ENCODE peak calls at places on chromosomes 2 and 18, in six cellular contexts. G is psoas muscle, J is neural crest cell, A is WTC11, T is HL-60, L is endothelial cell. N is an unnamed sample.

GRCh38 chr18:49597556-49597955 is 35.7 kb downstream of the LIPG start:
- DNase-seq in L (no peak), G (no peak), A (no peak), J (no peak), T (no peak), N (no peak)

GRCh38 chr2:29187926-29188325 is 72.7 kb downstream of the CLIP4 start:
- DNase-seq in A (no peak), G (no peak), L (no peak), J (no peak), T (no peak), N (no peak)

GRCh38 chr2:78540255-78540654 is 485.2 kb upstream of the REG3G start:
- DNase-seq in J (no peak), T (no peak), G (no peak), A (no peak), L (no peak), N (no peak)

GRCh38 chr18:38801640-38802039 is 1236.0 kb upstream of the CELF4 start:
- DNase-seq in A (peak), L (no peak), G (no peak), J (no peak), T (no peak), N (no peak)

GRCh38 chr2:111250448-111251030 is 129.8 kb downstream of the BCL2L11 start:
- DNase-seq in L (no peak), G (no peak), J (no peak), T (no peak), A (no peak), N (no peak)

GRCh38 chr2:221853297-221853696 is 281.2 kb upstream of the EPHA4 start:
- DNase-seq in G (no peak), T (no peak), A (no peak), L (no peak), J (no peak), N (no peak)

GRCh38 chr2:130870161-130870485 is 33.4 kb downstream of the ARHGEF4 start:
- DNase-seq in L (no peak), J (no peak), G (no peak), T (no peak), A (no peak), N (no peak)

GRCh38 chr18:70956554-70956953 is 667.7 kb downstream of the SOCS6 start:
- DNase-seq in A (no peak), T (no peak), G (no peak), L (no peak), J (no peak), N (no peak)

GRCh38 chr2:28334527-28334891 is 58.1 kb upstream of the FOSL2 start:
- DNase-seq in A (no peak), J (no peak), L (no peak), G (no peak), T (no peak), N (no peak)

GRCh38 chr2:144382848-144383247 is 137.1 kb downstream of the ZEB2 start:
- DNase-seq in J (no peak), G (no peak), L (no peak), T (peak), A (no peak), N (no peak)

DNA sequence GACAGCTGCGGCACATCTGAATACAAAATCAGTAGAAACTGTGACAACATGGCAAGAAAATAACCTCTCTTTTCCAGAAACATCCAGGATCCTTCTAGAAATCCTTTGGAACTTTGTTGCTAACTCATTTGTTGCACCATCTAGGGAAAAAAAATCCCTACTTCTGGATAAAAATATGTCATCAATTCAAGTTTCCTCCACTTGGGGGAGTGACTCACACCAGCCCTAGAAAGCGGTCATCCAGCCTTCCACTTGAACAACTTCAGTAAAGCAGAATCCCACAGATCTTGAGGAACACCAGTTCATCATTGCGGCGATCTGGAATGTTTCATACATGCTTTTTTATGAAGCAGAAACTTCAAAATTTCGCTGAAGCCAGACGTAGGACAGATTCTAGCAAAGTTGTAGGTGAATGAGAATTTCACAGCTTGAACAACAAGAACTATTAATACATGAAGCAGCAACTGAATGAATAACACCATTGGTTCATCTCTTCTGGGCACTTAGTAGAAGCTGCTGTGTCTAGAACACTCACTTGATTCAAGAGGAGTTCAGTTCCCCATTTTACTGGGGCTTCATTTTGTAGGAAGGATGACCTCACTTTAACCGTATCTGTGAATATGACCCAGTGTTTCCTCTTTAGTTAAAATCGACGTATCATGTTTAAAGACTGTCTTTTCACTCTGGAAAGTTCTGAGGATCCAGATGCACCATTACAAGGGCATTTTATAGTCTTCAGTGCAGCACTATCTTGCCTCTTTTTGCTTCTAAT is 48.0 kb downstream of the LRRTM1 start:
- DNase-seq in T (no peak), G (no peak), J (no peak), A (peak), L (peak), N (no peak)
- TF ChIP-seq CTCF in T (no peak), G (no peak), J (peak), A (no peak), L (peak), N (no peak)

GRCh38 chr2:12715878-12716249 is 872 bp upstream of the TRIB2 start:
- DNase-seq in G (peak), J (peak), L (peak), T (no peak), A (peak), N (peak)

GRCh38 chr2:12717988-12718661 is 1.4 kb downstream of the TRIB2 start:
- DNase-seq in A (no peak), L (peak), J (peak), G (no peak), T (no peak), N (no peak)

GRCh38 chr2:12715258-12715865 is 1.4 kb upstream of the TRIB2 start:
- DNase-seq in T (no peak), L (no peak), A (no peak), G (no peak), J (no peak), N (no peak)

GRCh38 chr2:12717191-12717987 is 653 bp downstream of the TRIB2 start:
- DNase-seq in L (peak), J (peak), A (peak), G (peak), T (no peak), N (peak)

GRCh38 chr2:12716250-12717190 is at the start of gene TRIB2:
- DNase-seq in T (no peak), L (peak), J (peak), G (peak), A (peak), N (peak)
- TF ChIP-seq CTCF in T (no peak), L (no peak), J (peak), G (no peak), A (peak), N (no peak)

DNA sequence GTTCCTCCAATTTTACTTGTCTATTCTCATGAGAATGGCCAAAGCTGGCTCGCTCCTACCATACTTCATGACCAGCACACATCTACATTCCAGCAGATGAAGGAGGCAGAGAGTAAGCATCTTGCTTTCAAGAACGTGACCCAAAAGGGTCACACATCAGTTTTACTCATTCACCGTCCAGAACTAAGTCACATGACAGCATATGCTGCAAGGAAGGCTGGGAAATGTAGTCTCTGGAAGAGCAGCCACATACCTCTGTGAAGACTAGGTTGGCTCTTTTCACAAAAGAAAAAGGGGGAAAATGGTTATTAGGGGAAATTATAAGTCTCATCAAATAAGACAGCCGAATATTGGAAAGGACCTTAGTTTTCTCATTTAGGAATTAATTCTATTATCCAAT is 835.3 kb downstream of the EPHA4 start:
- DNase-seq in J (no peak), T (no peak), L (no peak), A (no peak), G (no peak), N (no peak)
- TF ChIP-seq CTCF in J (no peak), T (no peak), L (no peak), A (no peak), G (no peak), N (no peak)

GRCh38 chr2:14425869-14426268 is 206.6 kb upstream of the LRATD1 start:
- DNase-seq in A (no peak), J (no peak), T (no peak), L (no peak), G (no peak), N (no peak)

GRCh38 chr2:14422426-14422825 is 210.1 kb upstream of the LRATD1 start:
- DNase-seq in J (no peak), G (no peak), L (no peak), T (no peak), A (no peak), N (no peak)

GRCh38 chr2:14423145-14423906 is 209.2 kb upstream of the LRATD1 start:
- DNase-seq in J (no peak), L (no peak), G (no peak), A (no peak), T (no peak), N (no peak)

GRCh38 chr2:14424478-14425390 is 207.8 kb upstream of the LRATD1 start:
- DNase-seq in G (no peak), A (no peak), J (no peak), L (no peak), T (no peak), N (no peak)

GRCh38 chr2:14427982-14428567 is 204.4 kb upstream of the LRATD1 start:
- DNase-seq in G (no peak), T (no peak), A (no peak), J (no peak), L (no peak), N (no peak)
- TF ChIP-seq CTCF in G (no peak), T (no peak), A (no peak), J (no peak), L (no peak), N (no peak)

DNA sequence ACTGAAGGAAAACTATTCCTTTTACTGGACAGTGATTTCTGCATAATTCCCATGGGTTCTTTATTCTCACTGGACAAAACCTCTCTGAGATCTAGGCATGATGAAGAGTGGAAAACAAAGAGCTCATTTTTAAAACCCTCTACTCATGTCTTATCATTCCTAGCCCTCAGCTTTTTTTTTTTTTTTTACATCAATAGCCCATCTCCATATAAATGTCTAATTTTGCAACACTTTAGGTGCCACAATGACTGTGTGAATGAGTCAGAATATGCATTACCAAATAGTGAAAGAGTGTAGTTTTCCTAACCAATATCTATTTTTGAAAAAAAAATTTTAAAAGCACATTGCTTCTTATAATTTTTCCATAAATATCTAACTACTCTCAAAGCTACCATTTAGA is 74.8 kb downstream of the TCF4 start:
- DNase-seq in T (no peak), G (no peak), L (no peak), A (no peak), J (no peak), N (no peak)
- TF ChIP-seq CTCF in T (no peak), G (no peak), L (no peak), A (no peak), J (no peak), N (no peak)

N was measured in pancreas.